ENCODE peak calls at places on chromosomes 7 and 10, in four cellular contexts. One of them, this sample, is unnamed.

GRCh38 chr10:53918755-53919154 is 882.3 kb downstream of the PCDH15 start:
- DNase-seq in A549: no peak
- DNase-seq in K562: no peak
- DNase-seq in IMR-90: no peak
- DNase-seq in this sample: no peak

GRCh38 chr7:158356454-158356853 is 231.2 kb downstream of the PTPRN2 start:
- DNase-seq in A549: no peak
- DNase-seq in K562: no peak
- DNase-seq in IMR-90: no peak
- DNase-seq in this sample: no peak

GRCh38 chr7:41977165-41977651 is 259.8 kb downstream of the GLI3 start:
- DNase-seq in IMR-90: peak
- DNase-seq in K562: peak
- DNase-seq in A549: peak
- DNase-seq in this sample: no peak

GRCh38 chr7:81114682-81115081 is 195.8 kb upstream of the SEMA3C start:
- DNase-seq in IMR-90: no peak
- DNase-seq in A549: no peak
- DNase-seq in K562: no peak
- DNase-seq in this sample: no peak

GRCh38 chr10:93062499-93063216 is 2.1 kb downstream of the CYP26C1 start:
- DNase-seq in A549: no peak
- DNase-seq in K562: no peak
- DNase-seq in IMR-90: peak
- DNase-seq in this sample: no peak

GRCh38 chr10:13750299-13751190 is 163.8 kb downstream of the PRPF18 start:
- DNase-seq in A549: no peak
- DNase-seq in K562: no peak
- DNase-seq in IMR-90: no peak
- DNase-seq in this sample: peak

GRCh38 chr7:129090307-129090907 is 35.5 kb upstream of the TNPO3 start:
- DNase-seq in K562: no peak
- DNase-seq in A549: no peak
- DNase-seq in IMR-90: no peak
- DNase-seq in this sample: no peak

GRCh38 chr10:11595395-11595692 is 16.1 kb downstream of the USP6NL start:
- DNase-seq in IMR-90: peak
- DNase-seq in K562: no peak
- DNase-seq in A549: no peak
- DNase-seq in this sample: no peak

GRCh38 chr7:64037095-64037494 is 8.1 kb upstream of the ZNF727 start:
- DNase-seq in IMR-90: no peak
- DNase-seq in K562: no peak
- DNase-seq in A549: no peak
- DNase-seq in this sample: no peak

DNA sequence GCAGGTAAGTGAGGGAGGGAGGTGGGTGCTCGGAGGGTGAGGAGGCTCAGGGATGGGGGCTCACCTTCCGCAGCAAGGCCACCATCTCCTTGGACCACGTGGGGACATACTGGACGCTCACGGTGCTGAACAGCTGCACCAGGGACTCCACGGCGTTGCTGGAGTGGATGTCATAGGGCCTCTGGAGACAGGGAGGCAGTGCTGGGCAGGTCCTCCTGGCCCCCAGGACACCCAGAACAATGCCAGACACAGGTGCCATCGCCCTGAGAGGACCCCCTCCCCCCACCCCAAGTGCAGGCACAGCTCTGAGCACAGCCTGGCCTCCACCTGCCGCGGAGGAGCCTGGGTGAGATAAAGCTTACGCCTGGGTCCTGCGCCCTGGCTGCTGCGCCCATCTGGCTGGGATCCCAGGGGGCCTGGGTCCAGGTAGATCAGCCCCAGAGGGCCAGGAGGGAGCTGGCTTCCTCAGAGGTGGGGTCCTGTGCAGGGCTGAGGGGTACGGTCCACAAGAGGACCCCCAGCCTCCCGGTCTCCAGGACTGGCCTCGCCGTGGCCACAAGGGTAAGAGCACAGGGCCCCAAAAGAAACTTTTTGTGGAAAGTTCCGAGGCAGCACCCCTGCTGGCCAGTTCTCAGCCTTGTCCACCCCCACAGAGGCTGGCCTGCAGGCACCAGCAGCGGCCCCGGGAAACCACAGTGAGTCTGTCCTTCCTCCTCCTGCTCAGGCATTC is 37.8 kb downstream of the DPYSL4 start:
- DNase-seq in K562: no peak
- DNase-seq in IMR-90: peak
- DNase-seq in A549: no peak
- DNase-seq in this sample: no peak
- TF ChIP-seq ELK1 in K562: no peak
- TF ChIP-seq ELK1 in IMR-90: no peak
- TF ChIP-seq ELK1 in A549: no peak
- TF ChIP-seq ELK1 in this sample: no peak

GRCh38 chr7:322111-322671 is 32.2 kb downstream of the FOXL3 start:
- DNase-seq in IMR-90: peak
- DNase-seq in K562: peak
- DNase-seq in A549: peak
- DNase-seq in this sample: no peak
- TF ChIP-seq ELK1 in IMR-90: no peak
- TF ChIP-seq ELK1 in K562: no peak
- TF ChIP-seq ELK1 in A549: no peak
- TF ChIP-seq ELK1 in this sample: no peak

GRCh38 chr7:141460781-141461715 is 90.2 kb upstream of the AGK start:
- DNase-seq in K562: no peak
- DNase-seq in IMR-90: no peak
- DNase-seq in A549: no peak
- DNase-seq in this sample: no peak
- TF ChIP-seq ELK1 in K562: no peak
- TF ChIP-seq ELK1 in IMR-90: no peak
- TF ChIP-seq ELK1 in A549: no peak
- TF ChIP-seq ELK1 in this sample: no peak

GRCh38 chr10:14773551-14774213 is 1.0 kb downstream of the FAM107B start:
- DNase-seq in IMR-90: no peak
- DNase-seq in A549: no peak
- DNase-seq in K562: no peak
- DNase-seq in this sample: no peak
- TF ChIP-seq ELK1 in IMR-90: no peak
- TF ChIP-seq ELK1 in A549: no peak
- TF ChIP-seq ELK1 in K562: no peak
- TF ChIP-seq ELK1 in this sample: no peak

DNA sequence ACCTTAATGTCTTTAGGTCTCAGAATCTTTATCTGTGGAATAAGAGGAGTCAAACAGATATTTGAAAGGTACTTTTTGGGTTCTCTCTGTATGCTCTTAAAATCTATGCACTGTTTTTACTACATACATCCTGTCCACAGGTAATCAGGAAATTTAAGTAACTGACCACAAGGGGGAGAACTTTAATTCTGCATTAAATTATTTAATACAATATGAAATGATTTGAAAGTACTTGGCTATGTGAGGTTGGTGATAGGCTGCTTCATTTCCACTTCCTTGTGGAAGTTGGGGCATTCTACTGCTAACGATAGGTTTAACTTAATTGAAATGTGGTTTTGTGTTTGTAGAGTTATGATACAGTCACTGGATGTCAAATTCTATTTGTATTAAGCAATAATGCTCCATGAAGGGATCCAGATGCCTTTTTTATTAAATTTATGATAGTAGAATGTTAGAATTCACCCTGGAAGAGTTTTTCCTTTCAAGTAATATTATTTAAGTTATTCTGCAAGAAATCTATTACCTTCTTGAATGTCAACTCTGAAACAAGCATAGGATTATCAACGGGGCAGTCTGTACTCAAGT is 6.0 kb downstream of the TEX47 start:
- DNase-seq in A549: peak
- DNase-seq in K562: no peak
- DNase-seq in IMR-90: peak
- DNase-seq in this sample: no peak
- TF ChIP-seq ELK1 in A549: no peak
- TF ChIP-seq ELK1 in K562: no peak
- TF ChIP-seq ELK1 in IMR-90: no peak
- TF ChIP-seq ELK1 in this sample: no peak

GRCh38 chr10:49299816-49300139 is 808 bp downstream of the C10orf71 start:
- DNase-seq in A549: no peak
- DNase-seq in K562: no peak
- DNase-seq in IMR-90: no peak
- DNase-seq in this sample: no peak

GRCh38 chr10:49298666-49298989 is 342 bp upstream of the C10orf71 start:
- DNase-seq in K562: peak
- DNase-seq in A549: no peak
- DNase-seq in IMR-90: no peak
- DNase-seq in this sample: no peak

GRCh38 chr10:49301302-49301701 is 2.3 kb downstream of the C10orf71 start:
- DNase-seq in IMR-90: no peak
- DNase-seq in A549: no peak
- DNase-seq in K562: no peak
- DNase-seq in this sample: no peak

GRCh38 chr10:49298990-49299815 is at the start of gene C10orf71:
- DNase-seq in A549: no peak
- DNase-seq in K562: peak
- DNase-seq in IMR-90: peak
- DNase-seq in this sample: no peak

GRCh38 chr10:49300140-49300974 is 1.4 kb downstream of the C10orf71 start:
- DNase-seq in K562: peak
- DNase-seq in IMR-90: peak
- DNase-seq in A549: no peak
- DNase-seq in this sample: peak
- TF ChIP-seq ELK1 in K562: no peak
- TF ChIP-seq ELK1 in IMR-90: no peak
- TF ChIP-seq ELK1 in A549: no peak
- TF ChIP-seq ELK1 in this sample: no peak

DNA sequence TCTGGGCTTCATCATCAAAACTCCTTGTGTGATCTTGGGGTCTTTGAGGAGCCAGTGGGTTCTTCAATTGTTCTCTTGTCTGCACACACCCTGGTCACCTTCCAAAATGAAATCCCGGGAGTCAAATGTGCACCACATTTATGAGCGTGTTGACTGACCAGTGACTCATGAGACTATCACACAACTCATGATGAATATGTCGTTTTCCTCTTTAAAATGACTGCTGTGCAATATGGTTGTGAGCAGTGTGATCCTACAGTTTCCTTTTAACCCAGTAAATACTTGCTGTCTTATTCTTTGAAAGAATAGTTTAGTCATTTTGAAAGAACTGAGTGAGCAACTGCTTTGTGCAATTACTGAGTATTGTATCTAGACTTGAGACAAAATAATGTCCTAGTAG is 149.2 kb downstream of the DYNC1I1 start:
- DNase-seq in IMR-90: no peak
- DNase-seq in A549: no peak
- DNase-seq in K562: no peak
- DNase-seq in this sample: no peak
- TF ChIP-seq ELK1 in IMR-90: no peak
- TF ChIP-seq ELK1 in A549: no peak
- TF ChIP-seq ELK1 in K562: no peak
- TF ChIP-seq ELK1 in this sample: no peak